ENCODE peak calls at places on chromosomes 13 and 19, in nine cellular contexts. One of them, this sample, is unnamed.

GRCh38 chr19:7507884-7508283 is 8.0 kb upstream of the ZNF358 start:
- DNase-seq in fibroblast of lung: peak; percentile 82
- DNase-seq in suprapubic skin: no peak
- DNase-seq in psoas muscle: peak; percentile 87
- DNase-seq in H9: peak; percentile 97
- DNase-seq in kidney: peak; percentile 95
- DNase-seq in body of pancreas: peak; percentile 71
- DNase-seq in stomach: peak; percentile 80
- DNase-seq in breast epithelium: no peak
- DNase-seq in this sample: no peak

GRCh38 chr13:32840840-32841713 is 175.1 kb upstream of the KL start:
- DNase-seq in fibroblast of lung: peak; percentile 10
- DNase-seq in suprapubic skin: no peak
- DNase-seq in psoas muscle: no peak
- DNase-seq in H9: no peak
- DNase-seq in kidney: no peak
- DNase-seq in body of pancreas: no peak
- DNase-seq in stomach: peak; percentile 30
- DNase-seq in breast epithelium: no peak
- DNase-seq in this sample: no peak

GRCh38 chr13:85657942-85658341 is 141.3 kb downstream of the SLITRK6 start:
- DNase-seq in fibroblast of lung: no peak
- DNase-seq in suprapubic skin: no peak
- DNase-seq in psoas muscle: no peak
- DNase-seq in H9: no peak
- DNase-seq in kidney: no peak
- DNase-seq in body of pancreas: no peak
- DNase-seq in stomach: no peak
- DNase-seq in breast epithelium: no peak
- DNase-seq in this sample: no peak

GRCh38 chr19:55766466-55766865 is 2.5 kb upstream of the RFPL4AL1 start:
- DNase-seq in fibroblast of lung: no peak
- DNase-seq in suprapubic skin: no peak
- DNase-seq in psoas muscle: no peak
- DNase-seq in H9: no peak
- DNase-seq in kidney: no peak
- DNase-seq in body of pancreas: no peak
- DNase-seq in stomach: no peak
- DNase-seq in breast epithelium: no peak
- DNase-seq in this sample: no peak

GRCh38 chr19:1172353-1173159 is 1.5 kb downstream of the SBNO2 start:
- DNase-seq in fibroblast of lung: peak; percentile 63
- DNase-seq in suprapubic skin: peak; percentile 85
- DNase-seq in psoas muscle: peak; percentile 85
- DNase-seq in H9: no peak
- DNase-seq in kidney: peak; percentile 92
- DNase-seq in body of pancreas: peak; percentile 82
- DNase-seq in stomach: peak; percentile 63
- DNase-seq in breast epithelium: peak; percentile 71
- DNase-seq in this sample: no peak

GRCh38 chr13:44142911-44143665 is 230.5 kb upstream of the SERP2 start:
- DNase-seq in fibroblast of lung: peak; percentile 76
- DNase-seq in suprapubic skin: no peak
- DNase-seq in psoas muscle: no peak
- DNase-seq in H9: no peak
- DNase-seq in kidney: no peak
- DNase-seq in body of pancreas: no peak
- DNase-seq in stomach: no peak
- DNase-seq in breast epithelium: no peak
- DNase-seq in this sample: peak; percentile 97

GRCh38 chr19:41098762-41099161 is 10.5 kb downstream of the CYP2A13 start:
- DNase-seq in fibroblast of lung: no peak
- DNase-seq in suprapubic skin: no peak
- DNase-seq in psoas muscle: no peak
- DNase-seq in H9: no peak
- DNase-seq in kidney: no peak
- DNase-seq in body of pancreas: no peak
- DNase-seq in stomach: no peak
- DNase-seq in breast epithelium: no peak
- DNase-seq in this sample: no peak

GRCh38 chr13:63636231-63636993 is 2220.8 kb upstream of the PCDH20 start:
- DNase-seq in fibroblast of lung: no peak
- DNase-seq in suprapubic skin: no peak
- DNase-seq in psoas muscle: no peak
- DNase-seq in H9: no peak
- DNase-seq in kidney: no peak
- DNase-seq in body of pancreas: peak; percentile 3
- DNase-seq in stomach: no peak
- DNase-seq in breast epithelium: no peak
- DNase-seq in this sample: no peak

GRCh38 chr19:374183-374885 is 29.7 kb upstream of the MIER2 start:
- DNase-seq in fibroblast of lung: no peak
- DNase-seq in suprapubic skin: no peak
- DNase-seq in psoas muscle: no peak
- DNase-seq in H9: no peak
- DNase-seq in kidney: no peak
- DNase-seq in body of pancreas: no peak
- DNase-seq in stomach: no peak
- DNase-seq in breast epithelium: no peak
- DNase-seq in this sample: no peak

GRCh38 chr13:20848944-20849343 is 53.6 kb downstream of the XPO4 start:
- DNase-seq in fibroblast of lung: peak; percentile 65
- DNase-seq in suprapubic skin: no peak
- DNase-seq in psoas muscle: no peak
- DNase-seq in H9: no peak
- DNase-seq in kidney: no peak
- DNase-seq in body of pancreas: no peak
- DNase-seq in stomach: no peak
- DNase-seq in breast epithelium: no peak
- DNase-seq in this sample: no peak

GRCh38 chr13:92734068-92734467 is 492.5 kb upstream of the GPC6 start:
- DNase-seq in fibroblast of lung: no peak
- DNase-seq in suprapubic skin: no peak
- DNase-seq in psoas muscle: no peak
- DNase-seq in H9: no peak
- DNase-seq in kidney: no peak
- DNase-seq in body of pancreas: no peak
- DNase-seq in stomach: no peak
- DNase-seq in breast epithelium: no peak
- DNase-seq in this sample: no peak

GRCh38 chr13:92734545-92734944 is 492.1 kb upstream of the GPC6 start:
- DNase-seq in fibroblast of lung: no peak
- DNase-seq in suprapubic skin: no peak
- DNase-seq in psoas muscle: no peak
- DNase-seq in H9: no peak
- DNase-seq in kidney: no peak
- DNase-seq in body of pancreas: no peak
- DNase-seq in stomach: no peak
- DNase-seq in breast epithelium: no peak
- DNase-seq in this sample: no peak

GRCh38 chr13:92735909-92736308 is 490.7 kb upstream of the GPC6 start:
- DNase-seq in fibroblast of lung: no peak
- DNase-seq in suprapubic skin: no peak
- DNase-seq in psoas muscle: no peak
- DNase-seq in H9: no peak
- DNase-seq in kidney: no peak
- DNase-seq in body of pancreas: no peak
- DNase-seq in stomach: no peak
- DNase-seq in breast epithelium: no peak
- DNase-seq in this sample: no peak

GRCh38 chr13:92743992-92744391 is 482.6 kb upstream of the GPC6 start:
- DNase-seq in fibroblast of lung: no peak
- DNase-seq in suprapubic skin: no peak
- DNase-seq in psoas muscle: no peak
- DNase-seq in H9: no peak
- DNase-seq in kidney: no peak
- DNase-seq in body of pancreas: no peak
- DNase-seq in stomach: no peak
- DNase-seq in breast epithelium: no peak
- DNase-seq in this sample: no peak

GRCh38 chr13:92739306-92739818 is 487.2 kb upstream of the GPC6 start:
- DNase-seq in fibroblast of lung: no peak
- DNase-seq in suprapubic skin: no peak
- DNase-seq in psoas muscle: no peak
- DNase-seq in H9: no peak
- DNase-seq in kidney: no peak
- DNase-seq in body of pancreas: no peak
- DNase-seq in stomach: no peak
- DNase-seq in breast epithelium: no peak
- DNase-seq in this sample: no peak
- TF ChIP-seq CTCF in fibroblast of lung: no peak
- TF ChIP-seq CTCF in suprapubic skin: no peak
- TF ChIP-seq CTCF in psoas muscle: no peak
- TF ChIP-seq CTCF in H9: no peak
- TF ChIP-seq CTCF in kidney: no peak
- TF ChIP-seq CTCF in body of pancreas: no peak
- TF ChIP-seq CTCF in stomach: no peak
- TF ChIP-seq CTCF in breast epithelium: no peak
- TF ChIP-seq CTCF in this sample: no peak

DNA sequence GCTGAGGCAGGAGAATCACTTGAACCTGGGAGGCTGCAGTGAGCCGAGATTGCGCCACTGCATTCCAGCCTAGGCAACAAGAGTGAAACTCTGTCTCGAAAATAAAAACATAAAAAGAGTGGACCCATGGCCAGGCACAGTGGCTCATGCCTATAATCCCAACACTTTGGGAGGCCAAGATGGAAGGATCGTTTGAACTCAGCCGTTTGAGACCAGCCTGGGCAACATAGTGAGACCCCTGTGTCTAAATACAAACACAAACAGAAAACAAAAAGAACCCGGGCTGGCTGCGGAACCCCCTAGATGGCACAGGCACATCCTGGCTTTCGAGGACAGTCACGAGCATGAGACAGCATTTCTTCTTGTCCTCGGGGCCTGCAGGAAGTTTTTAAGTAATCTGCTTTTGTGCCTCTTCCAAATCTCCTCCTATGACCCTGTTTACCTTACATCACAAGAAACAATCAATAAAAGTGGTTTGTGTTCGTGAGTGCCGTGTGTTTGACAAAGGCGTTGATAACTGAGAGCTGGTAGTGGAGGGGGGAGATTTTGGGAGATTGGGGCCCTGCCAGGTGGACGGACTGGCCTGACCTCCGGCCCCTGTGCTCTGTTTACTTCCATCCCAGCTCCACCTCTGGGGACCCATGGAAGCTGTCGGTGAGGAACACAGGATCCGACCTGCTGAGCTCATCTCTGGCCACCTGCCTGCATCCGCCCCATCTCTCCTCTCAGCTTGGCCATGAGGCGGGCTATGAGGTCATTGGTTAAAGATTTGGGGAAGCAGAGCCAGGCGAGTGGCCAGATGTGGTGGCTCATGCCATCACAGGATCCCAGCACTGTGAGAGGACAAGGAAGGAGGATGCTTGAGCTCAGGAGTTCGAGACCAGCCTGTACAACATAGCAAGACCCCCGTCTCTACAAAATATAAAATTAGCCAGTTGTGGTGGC is 5.9 kb upstream of the GDF15 start:
- DNase-seq in fibroblast of lung: peak; percentile 93
- DNase-seq in suprapubic skin: peak; percentile 96
- DNase-seq in psoas muscle: peak; percentile 95
- DNase-seq in H9: peak; percentile 64
- DNase-seq in kidney: peak; percentile 89
- DNase-seq in body of pancreas: peak; percentile 98
- DNase-seq in stomach: peak; percentile 90
- DNase-seq in breast epithelium: peak; percentile 94
- DNase-seq in this sample: no peak
- H3K4me1 ChIP-seq in fibroblast of lung: peaks cover 9% of the 10 kb centered on the region
- H3K4me1 ChIP-seq in suprapubic skin: peaks cover 31% of the 10 kb centered on the region
- H3K4me1 ChIP-seq in psoas muscle: peaks cover 16% of the 10 kb centered on the region
- H3K4me1 ChIP-seq in H9: no peaks in the 10 kb centered on the region
- H3K4me1 ChIP-seq in kidney: peaks cover 11% of the 10 kb centered on the region
- H3K4me1 ChIP-seq in body of pancreas: peaks cover 78% of the 10 kb centered on the region
- H3K4me1 ChIP-seq in stomach: peaks cover 30% of the 10 kb centered on the region
- H3K4me1 ChIP-seq in breast epithelium: no peaks in the 10 kb centered on the region
- H3K4me1 ChIP-seq in this sample: no peaks in the 10 kb centered on the region

GRCh38 chr19:38729653-38730469 is 14.4 kb downstream of the CAPN12 start:
- DNase-seq in fibroblast of lung: peak; percentile 47
- DNase-seq in suprapubic skin: no peak
- DNase-seq in psoas muscle: peak; percentile 86
- DNase-seq in H9: peak; percentile 89
- DNase-seq in kidney: peak; percentile 87
- DNase-seq in body of pancreas: peak; percentile 69
- DNase-seq in stomach: peak; percentile 77
- DNase-seq in breast epithelium: no peak
- DNase-seq in this sample: no peak
- H3K27ac ChIP-seq in fibroblast of lung: no peak overlapping the region
- H3K27ac ChIP-seq in suprapubic skin: no peak overlapping the region
- H3K27ac ChIP-seq in psoas muscle: no peak overlapping the region
- H3K27ac ChIP-seq in H9: no peak overlapping the region
- H3K27ac ChIP-seq in kidney: no peak overlapping the region
- H3K27ac ChIP-seq in body of pancreas: peak overlapping the region; percentile 90
- H3K27ac ChIP-seq in stomach: peak overlapping the region; percentile 50
- H3K27ac ChIP-seq in breast epithelium: peak overlapping the region; percentile 61
- H3K27ac ChIP-seq in this sample: no peak overlapping the region

GRCh38 chr13:29589234-29589633 is 6.3 kb downstream of the SLC7A1 start:
- DNase-seq in fibroblast of lung: peak; percentile 84
- DNase-seq in suprapubic skin: no peak
- DNase-seq in psoas muscle: no peak
- DNase-seq in H9: no peak
- DNase-seq in kidney: no peak
- DNase-seq in body of pancreas: no peak
- DNase-seq in stomach: no peak
- DNase-seq in breast epithelium: no peak
- DNase-seq in this sample: peak; percentile 71

GRCh38 chr13:29593605-29594297 is 1.7 kb downstream of the SLC7A1 start:
- DNase-seq in fibroblast of lung: no peak
- DNase-seq in suprapubic skin: no peak
- DNase-seq in psoas muscle: no peak
- DNase-seq in H9: no peak
- DNase-seq in kidney: no peak
- DNase-seq in body of pancreas: no peak
- DNase-seq in stomach: no peak
- DNase-seq in breast epithelium: no peak
- DNase-seq in this sample: no peak

GRCh38 chr13:29591310-29591709 is 4.2 kb downstream of the SLC7A1 start:
- DNase-seq in fibroblast of lung: peak; percentile 55
- DNase-seq in suprapubic skin: no peak
- DNase-seq in psoas muscle: no peak
- DNase-seq in H9: no peak
- DNase-seq in kidney: no peak
- DNase-seq in body of pancreas: no peak
- DNase-seq in stomach: no peak
- DNase-seq in breast epithelium: no peak
- DNase-seq in this sample: no peak

GRCh38 chr13:29587645-29588044 is 7.8 kb downstream of the SLC7A1 start:
- DNase-seq in fibroblast of lung: peak; percentile 76
- DNase-seq in suprapubic skin: no peak
- DNase-seq in psoas muscle: no peak
- DNase-seq in H9: no peak
- DNase-seq in kidney: peak; percentile 81
- DNase-seq in body of pancreas: no peak
- DNase-seq in stomach: no peak
- DNase-seq in breast epithelium: no peak
- DNase-seq in this sample: no peak

DNA sequence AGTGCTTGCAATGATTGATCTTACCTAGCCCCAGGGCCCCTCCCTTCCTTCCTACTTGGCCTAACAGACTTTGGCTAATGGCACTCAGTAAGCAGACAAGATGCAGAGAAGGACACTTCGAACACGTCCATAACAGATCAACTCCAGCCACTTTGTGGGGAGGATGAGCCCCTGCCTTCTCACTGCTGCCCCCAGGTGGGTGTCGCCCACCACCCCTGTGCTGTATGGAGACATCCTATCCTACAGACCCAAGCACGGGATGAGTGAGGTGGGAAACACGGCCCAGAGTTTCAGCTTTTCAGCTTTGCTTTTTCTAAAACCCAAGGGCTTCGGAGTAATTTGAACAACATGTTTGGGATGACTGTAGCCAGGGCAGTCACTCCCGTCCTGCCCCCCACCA is 5.5 kb downstream of the SLC7A1 start:
- DNase-seq in fibroblast of lung: no peak
- DNase-seq in suprapubic skin: no peak
- DNase-seq in psoas muscle: no peak
- DNase-seq in H9: peak; percentile 61
- DNase-seq in kidney: no peak
- DNase-seq in body of pancreas: no peak
- DNase-seq in stomach: no peak
- DNase-seq in breast epithelium: no peak
- DNase-seq in this sample: no peak
- TF ChIP-seq CTCF in fibroblast of lung: no peak
- TF ChIP-seq CTCF in suprapubic skin: no peak
- TF ChIP-seq CTCF in psoas muscle: no peak
- TF ChIP-seq CTCF in H9: peak; percentile 61
- TF ChIP-seq CTCF in kidney: no peak
- TF ChIP-seq CTCF in body of pancreas: no peak
- TF ChIP-seq CTCF in stomach: no peak
- TF ChIP-seq CTCF in breast epithelium: no peak
- TF ChIP-seq CTCF in this sample: no peak

This sample was measured in foreskin keratinocyte.